ENCODE peak calls at places on chromosome 3, in five cellular contexts. R is HepG2, M is H1, V is K562, I is GM12892. Z is an unnamed sample.

GRCh38 chr3:141939759-141940158 is 63.3 kb downstream of the ATP1B3 start:
- DNase-seq in R (no peak), M (no peak), V (no peak), I (no peak), Z (no peak)

GRCh38 chr3:136209921-136210320 is 13.8 kb upstream of the MSL2 start:
- DNase-seq in R (no peak), M (no peak), V (no peak), I (no peak), Z (no peak)

GRCh38 chr3:9135930-9136525 is 113.4 kb downstream of the SRGAP3 start:
- DNase-seq in R (no peak), M (no peak), V (no peak), I (no peak), Z (no peak)

GRCh38 chr3:23129817-23130216 is 73.3 kb upstream of the UBE2E2 start:
- DNase-seq in R (no peak), M (no peak), V (no peak), I (no peak), Z (no peak)

GRCh38 chr3:66303556-66303955 is 82.8 kb downstream of the SLC25A26 start:
- DNase-seq in R (no peak), M (no peak), V (no peak), I (no peak), Z (no peak)

GRCh38 chr3:120192159-120192558 is 92.9 kb downstream of the GPR156 start:
- DNase-seq in R (no peak), M (no peak), V (no peak), I (no peak), Z (no peak)

GRCh38 chr3:125055165-125055912 is 458 bp downstream of the HEG1 start:
- DNase-seq in R (no peak), M (no peak), V (peak; percentile 2), I (peak; percentile 56), Z (peak; percentile 48)

GRCh38 chr3:72155391-72156064 is 370.6 kb upstream of the PROK2 start:
- DNase-seq in R (peak; percentile 81), M (no peak), V (peak; percentile 71), I (no peak), Z (no peak)

GRCh38 chr3:37174532-37175126 is at the start of gene LRRFIP2:
- DNase-seq in R (no peak), M (no peak), V (peak; percentile 37), I (no peak), Z (no peak)

GRCh38 chr3:43637702-43638101 is 15.9 kb upstream of the ANO10 start:
- DNase-seq in R (no peak), M (no peak), V (no peak), I (no peak), Z (no peak)

GRCh38 chr3:169695051-169695450 is 31.5 kb upstream of the MECOM start:
- DNase-seq in R (no peak), M (no peak), V (no peak), I (no peak), Z (no peak)

DNA sequence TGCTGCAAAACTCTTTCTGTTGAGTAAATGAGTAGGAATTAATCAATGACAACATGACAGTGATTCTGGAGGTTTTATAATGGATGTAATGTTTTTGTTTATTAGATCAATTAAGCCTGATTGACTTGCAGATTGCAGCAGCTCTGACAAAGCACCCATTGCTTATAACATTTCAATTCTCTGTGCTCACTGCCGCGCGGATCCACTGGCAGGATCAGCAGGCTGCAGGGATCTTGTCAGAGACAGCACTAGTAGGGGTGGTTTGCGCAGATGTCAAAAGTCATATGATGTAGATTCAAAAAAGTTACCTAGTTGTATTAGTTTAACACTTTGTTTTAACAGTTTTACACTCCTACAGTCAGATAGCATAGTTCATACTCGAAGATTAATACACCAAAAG is 93.4 kb downstream of the MBNL1 start:
- DNase-seq in R (no peak), M (no peak), V (no peak), I (no peak), Z (no peak)
- TF ChIP-seq TAF1 in R (no peak), M (no peak), V (no peak), I (no peak), Z (no peak)

DNA sequence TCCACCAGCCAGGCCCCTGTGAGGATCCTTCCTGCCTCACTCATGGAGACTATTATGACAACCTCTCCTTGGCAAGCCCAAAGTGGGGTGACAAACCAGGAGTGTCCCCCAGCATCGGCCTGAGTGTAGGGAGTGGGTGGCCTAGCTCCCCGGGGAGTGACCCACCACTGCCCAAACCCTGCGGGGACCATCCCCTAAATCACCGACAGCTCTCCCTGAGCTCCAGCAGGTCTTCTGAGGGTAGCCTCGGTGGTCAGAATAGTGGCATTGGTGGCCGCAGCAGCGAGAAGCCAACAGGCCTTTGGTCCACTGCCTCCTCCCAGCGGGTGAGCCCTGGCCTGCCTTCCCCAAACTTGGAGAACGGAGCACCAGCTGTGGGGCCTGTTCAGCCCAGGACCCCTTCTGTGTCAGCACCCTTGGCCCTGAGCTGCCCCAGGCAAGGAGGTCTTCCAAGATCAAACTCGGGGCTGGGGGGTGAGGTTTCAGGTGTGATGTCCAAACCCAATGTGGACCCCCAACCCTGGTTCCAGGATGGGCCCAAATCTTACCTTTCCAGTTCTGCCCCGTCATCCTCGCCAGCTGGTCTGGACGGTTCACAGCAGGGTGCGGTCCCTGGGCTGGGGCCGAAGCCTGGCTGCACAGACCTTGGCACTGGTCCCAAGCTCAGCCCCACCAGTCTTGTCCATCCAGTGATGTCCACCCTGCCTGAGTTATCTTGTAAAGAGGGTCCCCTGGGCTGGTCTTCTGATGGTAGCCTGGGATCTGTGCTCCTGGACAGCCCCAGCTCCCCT is 1.0 kb downstream of the LIMD1 start:
- DNase-seq in R (no peak), M (no peak), V (peak; percentile 32), I (peak; percentile 32), Z (no peak)
- TF ChIP-seq TAF1 in R (no peak), M (no peak), V (no peak), I (no peak), Z (no peak)

GRCh38 chr3:77426531-77426930 is 386.6 kb downstream of the ROBO2 start:
- DNase-seq in R (no peak), M (no peak), V (no peak), I (no peak), Z (no peak)
- TF ChIP-seq TAF1 in R (no peak), M (no peak), V (no peak), I (no peak), Z (no peak)

GRCh38 chr3:12222765-12223485 is 64.2 kb upstream of the TIMP4 start:
- DNase-seq in R (peak; percentile 32), M (no peak), V (no peak), I (no peak), Z (no peak)

GRCh38 chr3:12221663-12222062 is 63.0 kb upstream of the TIMP4 start:
- DNase-seq in R (peak; percentile 68), M (no peak), V (no peak), I (no peak), Z (no peak)

DNA sequence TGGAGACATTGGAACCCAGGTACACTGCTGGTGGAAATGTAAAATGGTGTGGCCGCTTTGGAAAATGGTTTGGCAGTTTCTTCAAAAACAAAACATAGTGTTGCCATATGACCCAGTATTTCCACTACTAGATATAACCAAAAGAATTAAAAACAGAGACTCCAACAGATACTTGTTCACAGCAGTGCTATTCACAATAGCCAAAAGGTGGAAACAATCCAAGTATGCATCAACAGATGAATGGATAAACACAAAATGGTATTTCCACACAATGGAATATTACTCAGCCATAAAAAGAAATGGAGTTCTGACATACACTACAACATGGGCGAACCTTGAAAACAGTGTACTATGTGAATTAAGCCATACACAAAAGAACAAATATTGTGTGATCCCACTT is 59.4 kb upstream of the TIMP4 start:
- DNase-seq in R (no peak), M (no peak), V (no peak), I (no peak), Z (no peak)
- TF ChIP-seq TAF1 in R (no peak), M (no peak), V (no peak), I (no peak), Z (no peak)

DNA sequence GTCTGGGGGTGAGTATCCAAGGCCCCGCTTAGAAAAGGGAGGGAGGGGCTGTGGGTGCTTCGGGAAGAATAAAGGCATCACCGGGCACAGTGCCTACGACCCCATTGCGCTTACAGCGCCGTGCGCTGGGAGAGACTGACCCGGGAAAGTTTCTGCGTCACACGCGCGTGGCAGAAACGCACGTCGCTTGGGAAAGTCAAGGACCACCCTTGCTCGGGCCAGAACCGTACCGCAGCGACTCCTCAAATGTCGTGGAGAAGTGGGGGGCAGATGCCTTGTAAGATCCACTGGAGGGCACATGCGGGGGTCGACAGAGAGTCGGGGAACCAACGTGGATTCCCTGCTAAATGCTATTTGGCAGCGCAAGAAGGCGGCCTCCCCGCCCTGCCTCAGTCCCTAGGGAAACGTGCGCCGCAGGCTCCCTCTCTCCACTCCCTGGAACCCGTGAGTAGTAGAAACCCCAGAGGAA is 2.4 kb downstream of the ADAMTS9 start:
- DNase-seq in R (no peak), M (no peak), V (no peak), I (no peak), Z (no peak)
- TF ChIP-seq TAF1 in R (no peak), M (no peak), V (no peak), I (no peak), Z (no peak)

GRCh38 chr3:192887047-192887446 is 30.6 kb downstream of the MB21D2 start:
- DNase-seq in R (peak; percentile 38), M (no peak), V (no peak), I (no peak), Z (no peak)

GRCh38 chr3:192887701-192888100 is 30.0 kb downstream of the MB21D2 start:
- DNase-seq in R (no peak), M (no peak), V (no peak), I (no peak), Z (no peak)

GRCh38 chr3:192883512-192883911 is 34.1 kb downstream of the MB21D2 start:
- DNase-seq in R (peak; percentile 74), M (no peak), V (no peak), I (no peak), Z (no peak)

GRCh38 chr3:192885374-192885773 is 32.3 kb downstream of the MB21D2 start:
- DNase-seq in R (no peak), M (no peak), V (no peak), I (no peak), Z (no peak)

DNA sequence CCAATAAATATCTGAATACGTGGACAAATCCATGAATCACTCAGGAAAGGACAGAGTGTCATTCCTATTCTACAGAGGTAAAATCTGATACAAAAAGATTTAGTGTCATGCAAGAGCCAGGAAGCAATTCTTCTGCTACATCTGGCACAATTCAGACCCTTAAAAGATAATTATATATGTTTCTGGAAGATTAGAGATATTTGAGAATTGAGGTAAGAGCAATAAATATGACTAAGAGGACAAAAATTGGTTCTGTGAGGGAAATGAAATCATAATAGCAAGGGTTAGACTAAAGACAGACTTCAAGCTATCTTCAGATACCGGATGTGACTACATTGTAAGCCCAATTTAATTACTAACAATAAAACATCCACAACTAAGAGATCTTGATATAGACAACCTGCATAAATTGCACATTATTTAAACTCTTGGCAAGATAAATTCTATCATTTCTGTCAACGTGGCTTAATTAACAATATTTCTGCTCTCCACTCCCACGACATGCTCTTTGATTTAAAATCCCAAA is 32.8 kb downstream of the MB21D2 start:
- DNase-seq in R (no peak), M (no peak), V (no peak), I (no peak), Z (no peak)
- TF ChIP-seq TAF1 in R (no peak), M (no peak), V (no peak), I (no peak), Z (no peak)

Z was measured in GM12891.